ENCODE peak calls at places on chromosome 7, in ten cellular contexts. One of them, this sample, is unnamed.

GRCh38 chr7:28276303-28276702 is 95.7 kb upstream of the JAZF1 start:
- DNase-seq in stomach: no peak
- DNase-seq in body of pancreas: no peak
- DNase-seq in endothelial cell of umbilical vein: no peak
- DNase-seq in transverse colon: no peak
- DNase-seq in A549: no peak
- DNase-seq in IMR-90: no peak
- DNase-seq in breast epithelium: no peak
- DNase-seq in upper lobe of left lung: no peak
- DNase-seq in suprapubic skin: no peak
- DNase-seq in this sample: no peak

GRCh38 chr7:69630292-69630691 is 32.0 kb downstream of the AUTS2 start:
- DNase-seq in stomach: no peak
- DNase-seq in body of pancreas: peak
- DNase-seq in endothelial cell of umbilical vein: peak
- DNase-seq in transverse colon: no peak
- DNase-seq in A549: no peak
- DNase-seq in IMR-90: peak
- DNase-seq in breast epithelium: no peak
- DNase-seq in upper lobe of left lung: no peak
- DNase-seq in suprapubic skin: no peak
- DNase-seq in this sample: no peak

GRCh38 chr7:158811894-158812293 is 17.4 kb downstream of the ESYT2 start:
- DNase-seq in stomach: no peak
- DNase-seq in body of pancreas: no peak
- DNase-seq in endothelial cell of umbilical vein: no peak
- DNase-seq in transverse colon: no peak
- DNase-seq in A549: no peak
- DNase-seq in IMR-90: no peak
- DNase-seq in breast epithelium: no peak
- DNase-seq in upper lobe of left lung: no peak
- DNase-seq in suprapubic skin: no peak
- DNase-seq in this sample: no peak

GRCh38 chr7:138342990-138343389 is 117.1 kb upstream of the TRIM24 start:
- DNase-seq in stomach: no peak
- DNase-seq in body of pancreas: no peak
- DNase-seq in endothelial cell of umbilical vein: no peak
- DNase-seq in transverse colon: no peak
- DNase-seq in A549: no peak
- DNase-seq in IMR-90: no peak
- DNase-seq in breast epithelium: no peak
- DNase-seq in upper lobe of left lung: no peak
- DNase-seq in suprapubic skin: no peak
- DNase-seq in this sample: no peak

GRCh38 chr7:105245398-105246099 is 143.2 kb downstream of the SRPK2 start:
- DNase-seq in stomach: no peak
- DNase-seq in body of pancreas: no peak
- DNase-seq in endothelial cell of umbilical vein: no peak
- DNase-seq in transverse colon: no peak
- DNase-seq in A549: no peak
- DNase-seq in IMR-90: no peak
- DNase-seq in breast epithelium: no peak
- DNase-seq in upper lobe of left lung: no peak
- DNase-seq in suprapubic skin: no peak
- DNase-seq in this sample: no peak

GRCh38 chr7:117444646-117445045 is 17.4 kb upstream of the ASZ1 start:
- DNase-seq in stomach: no peak
- DNase-seq in body of pancreas: no peak
- DNase-seq in endothelial cell of umbilical vein: no peak
- DNase-seq in transverse colon: no peak
- DNase-seq in A549: no peak
- DNase-seq in IMR-90: no peak
- DNase-seq in breast epithelium: no peak
- DNase-seq in upper lobe of left lung: no peak
- DNase-seq in suprapubic skin: no peak
- DNase-seq in this sample: no peak

GRCh38 chr7:27197137-27198042 is 2.5 kb downstream of the HOXA13 start:
- DNase-seq in stomach: no peak
- DNase-seq in body of pancreas: no peak
- DNase-seq in endothelial cell of umbilical vein: peak
- DNase-seq in transverse colon: no peak
- DNase-seq in A549: no peak
- DNase-seq in IMR-90: no peak
- DNase-seq in breast epithelium: no peak
- DNase-seq in upper lobe of left lung: no peak
- DNase-seq in suprapubic skin: no peak
- DNase-seq in this sample: no peak

GRCh38 chr7:18053177-18053928 is 25.7 kb upstream of the PRPS1L1 start:
- DNase-seq in stomach: no peak
- DNase-seq in body of pancreas: no peak
- DNase-seq in endothelial cell of umbilical vein: no peak
- DNase-seq in transverse colon: no peak
- DNase-seq in A549: no peak
- DNase-seq in IMR-90: no peak
- DNase-seq in breast epithelium: no peak
- DNase-seq in upper lobe of left lung: no peak
- DNase-seq in suprapubic skin: no peak
- DNase-seq in this sample: no peak

GRCh38 chr7:73971701-73972341 is 56.2 kb upstream of the ELN start:
- DNase-seq in stomach: peak
- DNase-seq in body of pancreas: no peak
- DNase-seq in endothelial cell of umbilical vein: no peak
- DNase-seq in transverse colon: no peak
- DNase-seq in A549: no peak
- DNase-seq in IMR-90: no peak
- DNase-seq in breast epithelium: no peak
- DNase-seq in upper lobe of left lung: peak
- DNase-seq in suprapubic skin: peak
- DNase-seq in this sample: peak

GRCh38 chr7:73969991-73970390 is 58.0 kb upstream of the ELN start:
- DNase-seq in stomach: peak
- DNase-seq in body of pancreas: no peak
- DNase-seq in endothelial cell of umbilical vein: no peak
- DNase-seq in transverse colon: no peak
- DNase-seq in A549: no peak
- DNase-seq in IMR-90: no peak
- DNase-seq in breast epithelium: no peak
- DNase-seq in upper lobe of left lung: no peak
- DNase-seq in suprapubic skin: no peak
- DNase-seq in this sample: no peak

GRCh38 chr7:73972614-73973013 is 55.4 kb upstream of the ELN start:
- DNase-seq in stomach: peak
- DNase-seq in body of pancreas: no peak
- DNase-seq in endothelial cell of umbilical vein: no peak
- DNase-seq in transverse colon: no peak
- DNase-seq in A549: no peak
- DNase-seq in IMR-90: no peak
- DNase-seq in breast epithelium: no peak
- DNase-seq in upper lobe of left lung: peak
- DNase-seq in suprapubic skin: no peak
- DNase-seq in this sample: peak

GRCh38 chr7:73970801-73971229 is 57.2 kb upstream of the ELN start:
- DNase-seq in stomach: peak
- DNase-seq in body of pancreas: no peak
- DNase-seq in endothelial cell of umbilical vein: no peak
- DNase-seq in transverse colon: no peak
- DNase-seq in A549: no peak
- DNase-seq in IMR-90: no peak
- DNase-seq in breast epithelium: no peak
- DNase-seq in upper lobe of left lung: peak
- DNase-seq in suprapubic skin: peak
- DNase-seq in this sample: peak

GRCh38 chr7:73971315-73971700 is 56.7 kb upstream of the ELN start:
- DNase-seq in stomach: peak
- DNase-seq in body of pancreas: no peak
- DNase-seq in endothelial cell of umbilical vein: no peak
- DNase-seq in transverse colon: no peak
- DNase-seq in A549: no peak
- DNase-seq in IMR-90: no peak
- DNase-seq in breast epithelium: no peak
- DNase-seq in upper lobe of left lung: peak
- DNase-seq in suprapubic skin: no peak
- DNase-seq in this sample: no peak
- TF ChIP-seq CTCF in stomach: no peak
- TF ChIP-seq CTCF in body of pancreas: no peak
- TF ChIP-seq CTCF in endothelial cell of umbilical vein: no peak
- TF ChIP-seq CTCF in transverse colon: no peak
- TF ChIP-seq CTCF in A549: no peak
- TF ChIP-seq CTCF in IMR-90: no peak
- TF ChIP-seq CTCF in breast epithelium: no peak
- TF ChIP-seq CTCF in upper lobe of left lung: no peak
- TF ChIP-seq CTCF in suprapubic skin: no peak
- TF ChIP-seq CTCF in this sample: no peak

GRCh38 chr7:139365336-139365735 is 5.6 kb downstream of the LUC7L2 start:
- DNase-seq in stomach: no peak
- DNase-seq in body of pancreas: no peak
- DNase-seq in endothelial cell of umbilical vein: no peak
- DNase-seq in transverse colon: no peak
- DNase-seq in A549: no peak
- DNase-seq in IMR-90: no peak
- DNase-seq in breast epithelium: no peak
- DNase-seq in upper lobe of left lung: no peak
- DNase-seq in suprapubic skin: no peak
- DNase-seq in this sample: no peak

GRCh38 chr7:139361523-139361922 is 1.8 kb downstream of the LUC7L2 start:
- DNase-seq in stomach: no peak
- DNase-seq in body of pancreas: no peak
- DNase-seq in endothelial cell of umbilical vein: peak
- DNase-seq in transverse colon: no peak
- DNase-seq in A549: no peak
- DNase-seq in IMR-90: no peak
- DNase-seq in breast epithelium: no peak
- DNase-seq in upper lobe of left lung: no peak
- DNase-seq in suprapubic skin: no peak
- DNase-seq in this sample: no peak

GRCh38 chr7:139362302-139362701 is 2.6 kb downstream of the LUC7L2 start:
- DNase-seq in stomach: no peak
- DNase-seq in body of pancreas: no peak
- DNase-seq in endothelial cell of umbilical vein: no peak
- DNase-seq in transverse colon: no peak
- DNase-seq in A549: no peak
- DNase-seq in IMR-90: peak
- DNase-seq in breast epithelium: no peak
- DNase-seq in upper lobe of left lung: no peak
- DNase-seq in suprapubic skin: no peak
- DNase-seq in this sample: no peak

GRCh38 chr7:139360948-139361307 is 1.2 kb downstream of the LUC7L2 start:
- DNase-seq in stomach: no peak
- DNase-seq in body of pancreas: no peak
- DNase-seq in endothelial cell of umbilical vein: no peak
- DNase-seq in transverse colon: no peak
- DNase-seq in A549: no peak
- DNase-seq in IMR-90: no peak
- DNase-seq in breast epithelium: no peak
- DNase-seq in upper lobe of left lung: no peak
- DNase-seq in suprapubic skin: no peak
- DNase-seq in this sample: no peak

GRCh38 chr7:139362981-139363380 is 3.3 kb downstream of the LUC7L2 start:
- DNase-seq in stomach: no peak
- DNase-seq in body of pancreas: no peak
- DNase-seq in endothelial cell of umbilical vein: no peak
- DNase-seq in transverse colon: no peak
- DNase-seq in A549: no peak
- DNase-seq in IMR-90: no peak
- DNase-seq in breast epithelium: no peak
- DNase-seq in upper lobe of left lung: no peak
- DNase-seq in suprapubic skin: no peak
- DNase-seq in this sample: no peak
- H3K4me3 ChIP-seq in stomach: no peak
- H3K4me3 ChIP-seq in body of pancreas: no peak
- H3K4me3 ChIP-seq in endothelial cell of umbilical vein: no peak
- H3K4me3 ChIP-seq in transverse colon: no peak
- H3K4me3 ChIP-seq in A549: no peak
- H3K4me3 ChIP-seq in IMR-90: no peak
- H3K4me3 ChIP-seq in breast epithelium: peak
- H3K4me3 ChIP-seq in upper lobe of left lung: no peak
- H3K4me3 ChIP-seq in suprapubic skin: no peak
- H3K4me3 ChIP-seq in this sample: no peak

DNA sequence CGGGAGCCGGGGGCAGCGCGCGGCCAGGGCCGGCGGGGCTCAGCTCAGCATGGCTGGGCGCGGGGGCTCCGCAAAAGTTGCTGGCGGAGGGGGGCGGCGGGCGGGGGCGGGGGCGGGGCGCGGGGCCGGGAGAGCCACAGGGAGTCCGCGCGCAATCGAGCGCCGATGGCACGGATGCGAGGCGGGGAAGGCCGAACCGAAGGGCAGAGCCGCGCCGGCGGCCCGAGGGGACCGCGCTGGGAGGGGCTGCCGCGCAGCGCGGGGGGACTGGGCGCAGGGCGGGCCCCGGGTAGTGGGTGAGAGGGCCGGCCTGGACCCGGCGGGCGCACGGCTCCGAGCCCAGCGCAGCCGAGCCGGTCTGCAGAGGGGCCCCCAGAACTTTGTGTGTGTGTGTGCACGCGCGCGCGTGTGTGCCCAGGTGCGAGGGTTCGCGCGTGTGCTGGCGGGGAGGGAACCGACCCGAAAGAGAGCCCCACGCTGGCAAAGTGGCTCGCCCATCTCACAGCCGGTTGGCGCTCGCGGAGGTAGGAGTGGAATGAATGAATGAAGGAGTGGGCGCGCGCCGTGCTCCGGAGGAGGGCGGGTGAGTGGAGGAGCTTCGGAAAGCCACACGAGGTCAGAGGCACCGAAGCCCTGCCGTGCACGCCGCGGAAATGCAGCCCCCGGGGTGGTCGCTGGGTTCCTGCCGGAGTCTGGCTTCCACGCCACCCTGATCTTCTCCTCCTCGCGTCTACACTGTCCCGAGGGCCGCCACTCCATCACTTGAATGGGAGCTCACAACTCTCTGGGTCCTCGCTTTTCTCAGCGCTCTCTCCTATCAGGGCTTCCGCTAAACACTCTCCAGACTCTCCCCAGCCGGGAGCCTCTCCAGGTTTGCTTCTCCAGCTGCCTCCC is at the start of gene HIPK2:
- DNase-seq in stomach: peak
- DNase-seq in body of pancreas: peak
- DNase-seq in endothelial cell of umbilical vein: peak
- DNase-seq in transverse colon: peak
- DNase-seq in A549: peak
- DNase-seq in IMR-90: peak
- DNase-seq in breast epithelium: peak
- DNase-seq in upper lobe of left lung: peak
- DNase-seq in suprapubic skin: peak
- DNase-seq in this sample: no peak
- TF ChIP-seq POLR2A in stomach: no peak
- TF ChIP-seq POLR2A in body of pancreas: no peak
- TF ChIP-seq POLR2A in endothelial cell of umbilical vein: no peak
- TF ChIP-seq POLR2A in transverse colon: no peak
- TF ChIP-seq POLR2A in A549: peak
- TF ChIP-seq POLR2A in IMR-90: no peak
- TF ChIP-seq POLR2A in breast epithelium: no peak
- TF ChIP-seq POLR2A in upper lobe of left lung: no peak
- TF ChIP-seq POLR2A in suprapubic skin: no peak
- TF ChIP-seq POLR2A in this sample: no peak

DNA sequence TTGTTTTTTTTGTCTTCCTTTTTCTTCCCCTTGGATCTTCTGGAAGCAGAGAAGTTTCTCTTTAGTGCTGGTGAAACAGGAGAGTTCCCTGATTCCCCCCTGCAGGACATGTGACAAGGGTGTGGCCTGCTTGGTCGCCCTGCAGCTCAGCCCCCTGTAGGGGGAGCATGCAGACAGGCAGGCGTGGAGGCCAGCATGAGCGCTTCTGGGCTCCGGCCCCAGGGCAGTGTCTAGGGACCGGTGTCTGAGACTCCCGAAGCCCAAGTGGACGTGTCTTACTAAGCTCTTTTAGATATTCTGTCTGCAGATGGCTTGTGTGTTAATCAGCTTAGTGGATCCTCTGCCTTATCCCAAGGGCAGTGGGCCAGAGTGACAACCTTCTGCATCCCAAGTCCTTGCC is 26.1 kb downstream of the PRSS58 start:
- DNase-seq in stomach: no peak
- DNase-seq in body of pancreas: no peak
- DNase-seq in endothelial cell of umbilical vein: no peak
- DNase-seq in transverse colon: no peak
- DNase-seq in A549: peak
- DNase-seq in IMR-90: no peak
- DNase-seq in breast epithelium: no peak
- DNase-seq in upper lobe of left lung: no peak
- DNase-seq in suprapubic skin: no peak
- DNase-seq in this sample: no peak
- TF ChIP-seq CTCF in stomach: no peak
- TF ChIP-seq CTCF in body of pancreas: no peak
- TF ChIP-seq CTCF in endothelial cell of umbilical vein: no peak
- TF ChIP-seq CTCF in transverse colon: no peak
- TF ChIP-seq CTCF in A549: no peak
- TF ChIP-seq CTCF in IMR-90: no peak
- TF ChIP-seq CTCF in breast epithelium: no peak
- TF ChIP-seq CTCF in upper lobe of left lung: no peak
- TF ChIP-seq CTCF in suprapubic skin: no peak
- TF ChIP-seq CTCF in this sample: no peak

This sample was measured in lower leg skin.